ENCODE peak calls at places on chromosomes 2 and 18, in seven cellular contexts. E is body of pancreas, G is right cardiac atrium, P is HAP-1, O is WERI-Rb-1, H is lower lobe of right lung, I is heart left ventricle. U is an unnamed sample.

GRCh38 chr2:62931536-62931935 is 119.1 kb upstream of the OTX1 start:
- DNase-seq in E (no peak), O (no peak), H (no peak), I (no peak), P (no peak), G (no peak), U (no peak)

GRCh38 chr2:122319551-122320132 is 564.2 kb downstream of the TSN start:
- DNase-seq in I (no peak), H (no peak), E (no peak), G (no peak), P (no peak), O (no peak), U (no peak)

GRCh38 chr2:217049931-217050330 is 190.1 kb upstream of the TNP1 start:
- DNase-seq in H (no peak), E (no peak), G (no peak), O (no peak), I (peak; percentile 64), P (no peak), U (no peak)

GRCh38 chr2:97654324-97654723 is 8.5 kb downstream of the COX5B start:
- DNase-seq in E (no peak), H (no peak), P (no peak), O (no peak), I (no peak), G (no peak), U (no peak)

GRCh38 chr2:11123856-11124759 is 31.2 kb upstream of the SLC66A3 start:
- DNase-seq in E (peak; percentile 84), G (peak; percentile 49), O (peak; percentile 89), H (peak; percentile 65), P (peak; percentile 30), I (no peak), U (no peak)

GRCh38 chr2:172555522-172556283 is at the start of gene PDK1:
- DNase-seq in I (peak; percentile 90), O (peak; percentile 87), P (peak; percentile 81), H (peak; percentile 93), E (peak; percentile 89), G (peak; percentile 89), U (peak; percentile 94)

GRCh38 chr18:50748243-50749229 is 71.3 kb downstream of the MRO start:
- DNase-seq in G (no peak), I (no peak), H (no peak), E (no peak), O (peak; percentile 98), P (peak; percentile 9), U (no peak)

GRCh38 chr2:127634066-127634617 is 11.8 kb upstream of the GPR17 start:
- DNase-seq in O (no peak), H (no peak), I (peak; percentile 41), P (no peak), E (no peak), G (peak; percentile 55), U (no peak)

GRCh38 chr2:71452565-71452964 is 796 bp upstream of the DYSF start:
- DNase-seq in I (peak; percentile 57), E (no peak), O (peak; percentile 72), P (no peak), G (peak; percentile 61), H (no peak), U (no peak)

GRCh38 chr18:53191634-53192033 is 851.6 kb downstream of the DCC start:
- DNase-seq in P (no peak), I (no peak), O (no peak), E (no peak), H (no peak), G (no peak), U (no peak)

GRCh38 chr2:30165050-30165520 is 18.3 kb downstream of the YPEL5 start:
- DNase-seq in O (peak; percentile 88), I (peak; percentile 58), H (no peak), G (no peak), P (peak; percentile 92), E (peak; percentile 51), U (no peak)

GRCh38 chr18:31510319-31510718 is 12.3 kb downstream of the DSG2 start:
- DNase-seq in O (no peak), H (no peak), E (no peak), I (no peak), P (no peak), G (no peak), U (no peak)

GRCh38 chr18:10851824-10852225 is 297.5 kb downstream of the PIEZO2 start:
- DNase-seq in P (peak; percentile 40), G (no peak), E (no peak), H (no peak), I (no peak), O (no peak), U (no peak)

GRCh38 chr2:154195644-154196221 is 324.0 kb downstream of the GALNT13 start:
- DNase-seq in P (no peak), G (no peak), H (no peak), E (no peak), O (no peak), I (no peak), U (no peak)

GRCh38 chr2:44663471-44664073 is 277.9 kb upstream of the SIX3 start:
- DNase-seq in G (no peak), H (no peak), P (peak; percentile 90), I (no peak), O (no peak), E (no peak), U (no peak)

GRCh38 chr18:49628993-49629795 is 67.3 kb downstream of the LIPG start:
- DNase-seq in G (peak; percentile 60), I (no peak), H (peak; percentile 51), E (peak; percentile 45), P (no peak), O (no peak), U (no peak)

GRCh38 chr18:37534627-37535026 is 31.0 kb downstream of the CELF4 start:
- DNase-seq in H (no peak), G (no peak), O (no peak), I (no peak), E (no peak), P (no peak), U (no peak)

GRCh38 chr2:67337903-67338302 is 59.2 kb upstream of the ETAA1 start:
- DNase-seq in I (no peak), H (no peak), G (no peak), E (no peak), P (no peak), O (no peak), U (no peak)

GRCh38 chr2:66872056-66872821 is 437.3 kb downstream of the MEIS1 start:
- DNase-seq in H (no peak), O (no peak), E (no peak), G (no peak), I (no peak), P (no peak), U (no peak)

GRCh38 chr2:121470917-121471316 is 59.8 kb upstream of the RNU4ATAC start:
- DNase-seq in I (no peak), P (no peak), O (no peak), E (no peak), G (no peak), H (no peak), U (no peak)

GRCh38 chr18:7532942-7533341 is 34.2 kb upstream of the PTPRM start:
- DNase-seq in O (no peak), E (no peak), H (no peak), P (no peak), I (no peak), G (no peak), U (no peak)

GRCh38 chr2:111102216-111102615 is 18.5 kb upstream of the BCL2L11 start:
- DNase-seq in O (no peak), H (no peak), P (no peak), I (no peak), E (no peak), G (no peak), U (no peak)

GRCh38 chr18:3075491-3075890 is 62.5 kb upstream of the LPIN2 start:
- DNase-seq in P (no peak), G (no peak), I (no peak), H (no peak), E (no peak), O (no peak), U (no peak)

DNA sequence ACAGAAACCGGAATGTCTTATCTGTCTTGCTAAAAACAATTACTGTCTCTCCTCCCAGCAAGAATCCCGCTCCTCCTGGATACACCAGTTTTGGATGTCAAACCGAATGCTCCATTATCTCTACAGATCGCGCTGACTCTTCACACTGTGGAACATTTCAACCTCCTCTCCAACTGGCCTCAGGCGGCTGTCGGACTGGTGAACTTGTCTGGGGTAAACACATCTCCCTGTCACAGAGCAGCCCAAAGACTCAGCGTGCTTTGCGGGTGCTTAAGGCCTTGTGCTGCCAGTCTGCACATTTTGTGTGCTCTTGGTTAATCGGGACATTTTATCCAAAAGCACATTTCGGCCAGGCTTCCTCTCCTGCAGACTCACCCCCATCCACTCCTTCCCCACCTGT is 173.1 kb downstream of the ICOS start:
- DNase-seq in P (no peak), I (no peak), G (no peak), H (no peak), O (no peak), E (no peak), U (no peak)
- H3K4me3 ChIP-seq in P (no peak overlapping the region), I (no peak overlapping the region), G (no peak overlapping the region), H (no peak overlapping the region), O (no peak overlapping the region), E (no peak overlapping the region), U (no peak overlapping the region)

GRCh38 chr2:38223256-38223655 is 147.3 kb upstream of the CYP1B1 start:
- DNase-seq in I (no peak), G (no peak), E (no peak), O (no peak), H (no peak), P (no peak), U (no peak)
- H3K27me3 ChIP-seq in I (no peaks in the 10 kb centered on the region), G (no peaks in the 10 kb centered on the region), E (no peaks in the 10 kb centered on the region), O (no peaks in the 10 kb centered on the region), H (no peaks in the 10 kb centered on the region), P (peaks cover 4% of the 10 kb centered on the region), U (peaks cover 2% of the 10 kb centered on the region)

DNA sequence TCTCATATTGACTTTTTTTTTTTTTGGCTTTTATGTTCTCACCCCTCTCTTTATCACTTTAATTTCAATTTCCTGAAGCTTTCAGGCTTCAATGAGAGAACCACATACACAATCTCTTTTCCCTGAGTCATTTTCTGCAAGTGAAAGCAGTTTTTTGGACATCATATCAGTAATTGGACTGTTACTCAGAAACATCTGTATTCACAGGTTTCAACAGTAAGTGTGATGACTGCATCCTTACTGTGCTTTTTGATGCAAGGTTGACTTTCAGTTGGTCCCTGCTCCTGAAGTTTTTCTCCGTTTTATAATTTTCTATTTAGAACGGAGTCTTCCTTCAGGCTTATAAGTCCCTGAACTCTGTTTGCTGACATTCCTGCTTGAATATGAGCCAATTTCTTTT is 70.5 kb upstream of the CCBE1 start:
- DNase-seq in P (no peak), G (no peak), E (no peak), H (no peak), I (no peak), O (no peak), U (no peak)
- H3K4me3 ChIP-seq in P (no peak overlapping the region), G (no peak overlapping the region), E (no peak overlapping the region), H (no peak overlapping the region), I (no peak overlapping the region), O (no peak overlapping the region), U (no peak overlapping the region)

DNA sequence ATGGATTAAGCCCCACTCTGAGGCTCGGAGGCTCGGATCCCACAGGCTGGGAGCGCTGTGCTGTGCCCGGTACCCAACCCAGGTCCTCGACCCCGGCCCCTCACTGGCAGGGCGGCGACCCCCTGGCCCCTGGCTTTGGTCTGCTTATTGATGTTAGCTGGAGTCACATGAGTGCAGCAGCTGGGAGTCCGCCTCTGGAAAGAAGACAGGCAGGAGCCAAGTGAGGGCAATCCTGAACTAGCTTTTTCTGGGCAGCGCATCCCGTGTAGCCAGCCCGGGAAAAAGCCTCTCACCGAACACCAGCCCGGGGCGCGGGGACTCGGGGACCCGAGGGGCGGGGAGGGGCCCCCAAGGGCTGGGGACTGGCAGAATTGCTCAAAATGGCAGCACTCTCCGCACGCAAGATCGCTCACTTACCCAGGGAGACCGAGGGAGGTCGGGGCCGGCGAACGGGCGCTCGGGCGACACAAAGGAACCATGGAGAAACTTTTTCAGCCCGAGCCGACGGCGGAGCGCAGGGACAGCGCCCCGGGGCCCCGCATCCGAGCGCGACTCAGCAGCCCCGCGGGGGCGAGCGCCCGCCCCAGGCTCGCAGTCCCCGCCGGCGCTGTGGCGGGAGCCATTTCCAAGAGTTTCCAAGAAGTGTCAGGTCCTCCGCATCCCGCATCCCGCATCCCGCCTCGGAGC is 566 bp downstream of the TMEM200C start:
- DNase-seq in I (peak; percentile 9), E (peak; percentile 11), G (no peak), H (no peak), P (no peak), O (peak; percentile 8), U (no peak)
- H3K27me3 ChIP-seq in I (peaks cover 36% of the 10 kb centered on the region), E (peaks cover 39% of the 10 kb centered on the region), G (no peaks in the 10 kb centered on the region), H (peaks cover 67% of the 10 kb centered on the region), P (peaks cover 43% of the 10 kb centered on the region), O (peaks cover 82% of the 10 kb centered on the region), U (peaks cover 73% of the 10 kb centered on the region)